ENCODE peak calls at places on chromosomes 4 and X, in eight cellular contexts. F is suprapubic skin, X is fibroblast of villous mesenchyme, V is B cell, Y is breast epithelium, T is A673, N is choroid plexus epithelial cell, J is Calu3. E is an unnamed sample.

GRCh38 chrX:106742831-106743230 is 16.3 kb downstream of the RNF128 start:
- DNase-seq in F (no peak), X (no peak), V (no peak), Y (no peak), T (no peak), N (no peak), J (no peak), E (no peak)

GRCh38 chr4:157012781-157013180 is 41.2 kb upstream of the PDGFC start:
- DNase-seq in F (no peak), X (peak; percentile 66), V (no peak), Y (no peak), T (no peak), N (peak; percentile 82), J (no peak), E (no peak)

GRCh38 chr4:47154816-47155370 is 123.5 kb downstream of the GABRB1 start:
- DNase-seq in F (no peak), X (no peak), V (no peak), Y (no peak), T (no peak), N (no peak), J (no peak), E (no peak)

GRCh38 chr4:75869100-75869499 is 33.2 kb downstream of the PPEF2 start:
- DNase-seq in F (no peak), X (no peak), V (no peak), Y (no peak), T (no peak), N (no peak), J (no peak), E (no peak)

GRCh38 chr4:152917533-152918395 is 18.4 kb upstream of the FHDC1 start:
- DNase-seq in F (no peak), X (no peak), V (no peak), Y (no peak), T (no peak), N (no peak), J (no peak), E (no peak)

GRCh38 chr4:152620218-152620617 is 59.6 kb downstream of the TMEM154 start:
- DNase-seq in F (no peak), X (no peak), V (no peak), Y (no peak), T (no peak), N (no peak), J (no peak), E (no peak)

GRCh38 chr4:37742149-37742548 is 56.0 kb upstream of the RELL1 start:
- DNase-seq in F (no peak), X (no peak), V (no peak), Y (no peak), T (no peak), N (no peak), J (peak; percentile 21), E (no peak)

GRCh38 chr4:139761461-139761860 is 95.8 kb downstream of the MGST2 start:
- DNase-seq in F (peak; percentile 0), X (no peak), V (no peak), Y (no peak), T (peak; percentile 49), N (peak; percentile 46), J (no peak), E (no peak)

GRCh38 chr4:32135642-32136041 is 1415.5 kb downstream of the PCDH7 start:
- DNase-seq in F (no peak), X (peak; percentile 11), V (no peak), Y (no peak), T (no peak), N (peak; percentile 80), J (no peak), E (no peak)

GRCh38 chr4:59664771-59665170 is 1535.4 kb upstream of the ADGRL3 start:
- DNase-seq in F (no peak), X (no peak), V (no peak), Y (no peak), T (no peak), N (no peak), J (no peak), E (no peak)

GRCh38 chr4:167956676-167957075 is 135.7 kb upstream of the ANXA10 start:
- DNase-seq in F (no peak), X (peak; percentile 5), V (no peak), Y (no peak), T (no peak), N (peak; percentile 59), J (no peak), E (no peak)

GRCh38 chr4:143986173-143986572 is 33.0 kb downstream of the GYPB start:
- DNase-seq in F (no peak), X (no peak), V (no peak), Y (no peak), T (no peak), N (no peak), J (no peak), E (no peak)

GRCh38 chr4:8834681-8835220 is 36.9 kb downstream of the HMX1 start:
- DNase-seq in F (peak; percentile 56), X (no peak), V (no peak), Y (no peak), T (no peak), N (no peak), J (no peak), E (no peak)

GRCh38 chr4:186946682-186947294 is 223.1 kb upstream of the FAT1 start:
- DNase-seq in F (no peak), X (peak; percentile 37), V (no peak), Y (no peak), T (peak; percentile 61), N (peak; percentile 60), J (peak; percentile 77), E (peak; percentile 47)

GRCh38 chr4:186952709-186953108 is 229.1 kb upstream of the FAT1 start:
- DNase-seq in F (no peak), X (no peak), V (no peak), Y (no peak), T (no peak), N (no peak), J (no peak), E (no peak)

GRCh38 chr4:186946140-186946539 is 222.5 kb upstream of the FAT1 start:
- DNase-seq in F (no peak), X (no peak), V (no peak), Y (no peak), T (no peak), N (no peak), J (no peak), E (no peak)

GRCh38 chr4:186949847-186950246 is 226.2 kb upstream of the FAT1 start:
- DNase-seq in F (no peak), X (no peak), V (no peak), Y (no peak), T (no peak), N (no peak), J (no peak), E (no peak)

DNA sequence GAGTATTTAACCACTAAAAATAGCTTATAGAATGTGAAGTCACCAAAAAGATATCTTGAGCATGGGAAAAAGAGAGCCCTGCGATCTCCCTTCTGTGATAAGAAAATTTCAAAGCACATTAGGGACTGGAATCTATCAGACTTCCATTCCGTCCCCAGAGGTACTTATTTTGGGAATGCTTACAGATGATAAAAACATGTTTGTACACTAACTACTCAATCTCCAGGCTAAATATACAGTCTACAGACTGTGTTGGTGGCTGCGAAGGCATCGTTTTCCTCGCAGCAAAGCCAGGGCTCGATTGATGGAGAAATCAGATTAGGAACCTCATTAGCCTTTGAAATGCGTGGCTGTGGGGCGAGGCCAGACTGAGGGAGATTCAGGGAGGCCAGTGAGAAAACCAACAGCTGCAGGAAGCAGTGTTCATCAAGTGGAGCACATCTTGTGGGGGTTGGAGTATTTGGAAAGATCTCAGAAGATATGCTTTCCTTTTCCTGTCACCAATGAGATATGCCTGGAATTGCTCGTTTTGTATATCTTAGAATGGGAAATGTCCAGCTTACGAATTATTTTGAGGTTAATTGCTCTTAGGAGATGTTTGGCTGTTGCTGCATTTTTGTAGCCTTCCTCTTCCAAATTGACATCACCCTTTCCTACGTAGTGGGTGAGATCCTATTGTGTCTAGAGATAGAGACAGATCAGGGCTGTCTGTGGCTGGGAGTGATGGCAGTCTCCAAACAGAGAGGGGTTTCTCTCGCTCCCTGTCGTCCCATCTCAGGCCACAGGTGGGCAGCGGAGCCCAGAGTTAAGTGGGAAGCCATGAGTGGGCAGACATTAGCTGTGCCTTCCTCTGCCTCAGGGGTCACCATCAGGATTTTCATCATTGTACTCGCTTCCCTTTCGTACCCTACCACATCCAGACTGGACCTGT is 225.0 kb upstream of the FAT1 start:
- DNase-seq in F (no peak), X (peak; percentile 64), V (no peak), Y (no peak), T (no peak), N (peak; percentile 54), J (no peak), E (peak; percentile 61)
- TF ChIP-seq CTCF in F (no peak), X (peak; percentile 68), V (no peak), Y (no peak), T (peak; percentile 44), N (peak; percentile 80), J (peak; percentile 20), E (peak; percentile 68)

GRCh38 chr4:86223472-86223871 is 136.4 kb downstream of the MAPK10 start:
- DNase-seq in F (no peak), X (peak; percentile 39), V (no peak), Y (no peak), T (peak; percentile 63), N (peak; percentile 70), J (peak; percentile 49), E (peak; percentile 22)
- TF ChIP-seq CTCF in F (no peak), X (peak; percentile 64), V (no peak), Y (no peak), T (peak; percentile 59), N (peak; percentile 80), J (peak; percentile 70), E (peak; percentile 43)

GRCh38 chrX:16839852-16840460 is 30.2 kb downstream of the RBBP7 start:
- DNase-seq in F (no peak), X (peak; percentile 90), V (no peak), Y (no peak), T (peak; percentile 57), N (peak; percentile 89), J (no peak), E (no peak)

GRCh38 chrX:16834811-16835210 is 35.4 kb downstream of the RBBP7 start:
- DNase-seq in F (no peak), X (no peak), V (no peak), Y (no peak), T (no peak), N (peak; percentile 91), J (no peak), E (no peak)

GRCh38 chrX:16839224-16839851 is 30.8 kb downstream of the RBBP7 start:
- DNase-seq in F (no peak), X (no peak), V (no peak), Y (no peak), T (no peak), N (no peak), J (no peak), E (no peak)

GRCh38 chrX:16838202-16839066 is 31.7 kb downstream of the RBBP7 start:
- DNase-seq in F (no peak), X (peak; percentile 84), V (no peak), Y (no peak), T (no peak), N (peak; percentile 91), J (no peak), E (peak; percentile 52)

DNA sequence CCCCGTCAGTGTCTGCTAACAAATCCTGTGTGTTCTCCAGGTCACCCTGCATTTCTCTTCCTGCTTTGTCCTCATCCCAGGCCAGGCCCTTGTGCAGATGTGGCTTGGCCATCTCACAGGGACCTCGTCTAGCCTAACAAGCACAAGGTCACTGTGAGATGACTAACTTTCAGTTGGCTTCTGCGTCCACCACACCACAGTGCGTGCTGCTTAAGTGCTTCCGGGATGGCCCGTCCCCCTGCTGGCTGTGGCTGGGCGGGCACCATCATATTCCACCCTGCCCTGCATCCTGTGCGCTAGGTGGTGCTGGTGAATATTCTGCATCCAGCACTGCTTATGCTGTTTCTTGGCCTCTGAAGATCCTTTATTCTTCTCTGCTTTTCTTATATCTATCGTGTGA is 33.8 kb downstream of the RBBP7 start:
- DNase-seq in F (no peak), X (no peak), V (no peak), Y (no peak), T (no peak), N (no peak), J (peak; percentile 57), E (peak; percentile 56)
- TF ChIP-seq CTCF in F (no peak), X (peak; percentile 35), V (peak; percentile 20), Y (no peak), T (peak; percentile 40), N (peak; percentile 39), J (peak; percentile 65), E (peak; percentile 66)

GRCh38 chr4:53497446-53498069 is 93.7 kb downstream of the LNX1 start:
- DNase-seq in F (no peak), X (peak; percentile 78), V (no peak), Y (peak; percentile 61), T (no peak), N (peak; percentile 85), J (no peak), E (no peak)
- TF ChIP-seq CTCF in F (no peak), X (peak; percentile 24), V (no peak), Y (no peak), T (no peak), N (peak; percentile 51), J (no peak), E (no peak)

E was measured in nephron progenitor cell.